ENCODE peak calls at places on chromosomes 2 and 18, in five cellular contexts. X is endodermal cell, W is fibroblast of mammary gland, Y is left lung, U is GM23248. C is an unnamed sample.
A peak's percentile ranks its signal among the peaks of the same experiment; 100 is the strongest.

GRCh38 chr2:157107877-157108276 is 149.6 kb upstream of the GALNT5 start:
- DNase-seq in X (no peak), U (no peak), Y (no peak), W (peak; percentile 59), C (peak; percentile 56)

GRCh38 chr2:20428717-20429490 is 18.0 kb upstream of the RHOB start:
- DNase-seq in Y (no peak), U (no peak), W (no peak), X (no peak), C (no peak)

GRCh38 chr18:11336241-11336640 is 186.9 kb upstream of the PIEZO2 start:
- DNase-seq in Y (no peak), W (peak; percentile 9), U (peak; percentile 24), X (no peak), C (no peak)

GRCh38 chr18:33183136-33183535 is 257.4 kb downstream of the CCDC178 start:
- DNase-seq in Y (no peak), W (no peak), X (no peak), U (no peak), C (no peak)

GRCh38 chr2:186459009-186459408 is 27.1 kb upstream of the ZC3H15 start:
- DNase-seq in U (peak; percentile 50), W (peak; percentile 49), X (no peak), Y (no peak), C (peak; percentile 21)

GRCh38 chr18:12460874-12461273 is 53.1 kb downstream of the PRELID3A start:
- DNase-seq in W (peak; percentile 7), Y (no peak), U (no peak), X (no peak), C (no peak)

GRCh38 chr2:143937563-143938346 is 582.2 kb downstream of the ZEB2 start:
- DNase-seq in U (peak; percentile 44), Y (no peak), X (peak; percentile 48), W (no peak), C (no peak)

GRCh38 chr2:191170773-191171172 is 20.0 kb upstream of the STAT4 start:
- DNase-seq in Y (no peak), X (no peak), W (peak; percentile 37), U (peak; percentile 38), C (no peak)

GRCh38 chr2:226215902-226216503 is 583.6 kb downstream of the IRS1 start:
- DNase-seq in U (peak; percentile 61), X (peak; percentile 94), W (peak; percentile 56), Y (peak; percentile 39), C (peak; percentile 40)

GRCh38 chr18:36451454-36452251 is 154.1 kb downstream of the FHOD3 start:
- DNase-seq in W (peak; percentile 27), X (no peak), U (peak; percentile 50), Y (no peak), C (no peak)

GRCh38 chr2:219488149-219488843 is 10.4 kb upstream of the GMPPA start:
- DNase-seq in X (no peak), W (no peak), U (no peak), Y (no peak), C (no peak)

GRCh38 chr2:229634574-229635185 is 79.7 kb downstream of the DNER start:
- DNase-seq in X (peak; percentile 59), U (no peak), Y (no peak), W (no peak), C (no peak)

GRCh38 chr2:215178121-215178520 is 39.7 kb upstream of the ABCA12 start:
- DNase-seq in W (no peak), Y (no peak), X (no peak), U (no peak), C (no peak)

GRCh38 chr2:13495039-13495438 is 778.3 kb downstream of the TRIB2 start:
- DNase-seq in X (no peak), Y (no peak), W (no peak), U (no peak), C (no peak)

GRCh38 chr2:52686935-52687334 is 1080.7 kb upstream of the CHAC2 start:
- DNase-seq in X (no peak), U (no peak), Y (no peak), W (no peak), C (no peak)

GRCh38 chr2:25103287-25103871 is 61.5 kb downstream of the EFR3B start:
- DNase-seq in X (no peak), Y (no peak), W (peak; percentile 95), U (peak; percentile 97), C (no peak)

GRCh38 chr2:26043862-26044736 is 10.2 kb downstream of the RAB10 start:
- DNase-seq in W (peak; percentile 69), X (peak; percentile 26), U (peak; percentile 55), Y (peak; percentile 53), C (no peak)

GRCh38 chr2:73112026-73112912 is 479 bp downstream of the RAB11FIP5 start:
- DNase-seq in Y (no peak), X (peak; percentile 80), W (peak; percentile 29), U (peak; percentile 81), C (no peak)

GRCh38 chr2:230023313-230023712 is 45.4 kb downstream of the SLC16A14 start:
- DNase-seq in X (peak; percentile 54), Y (no peak), U (no peak), W (no peak), C (no peak)

GRCh38 chr2:224847961-224848850 is 132.0 kb upstream of the CCDC195 start:
- DNase-seq in U (peak; percentile 73), W (peak; percentile 92), Y (no peak), X (no peak), C (no peak)

GRCh38 chr2:109597283-109597682 is 16.5 kb downstream of the SEPTIN10 start:
- DNase-seq in U (no peak), Y (no peak), X (no peak), W (no peak), C (no peak)

GRCh38 chr2:59540864-59541263 is 1012.6 kb downstream of the BCL11A start:
- DNase-seq in U (no peak), W (no peak), Y (no peak), X (no peak), C (no peak)

GRCh38 chr2:227804970-227805369 is 8.7 kb upstream of the CCL20 start:
- DNase-seq in W (peak; percentile 28), U (no peak), Y (no peak), X (no peak), C (no peak)

GRCh38 chr2:21382980-21383520 is 259.3 kb downstream of the TDRD15 start:
- DNase-seq in U (no peak), Y (no peak), X (no peak), W (no peak), C (no peak)

GRCh38 chr18:60754413-60754812 is 381.8 kb upstream of the MC4R start:
- DNase-seq in X (no peak), W (no peak), Y (no peak), U (no peak), C (no peak)

GRCh38 chr2:217573565-217573964 is 429.2 kb downstream of the TNS1 start:
- DNase-seq in W (peak; percentile 44), X (no peak), Y (no peak), U (peak; percentile 62), C (no peak)

GRCh38 chr2:100038019-100038418 is 104.4 kb downstream of the AFF3 start:
- DNase-seq in Y (no peak), X (peak; percentile 61), U (no peak), W (no peak), C (no peak)

GRCh38 chr2:33509908-33510588 is 33.6 kb downstream of the RASGRP3 start:
- DNase-seq in U (no peak), Y (no peak), W (peak; percentile 40), X (no peak), C (no peak)

GRCh38 chr18:67199993-67200617 is 316.4 kb downstream of the DSEL start:
- DNase-seq in X (no peak), Y (no peak), W (peak; percentile 76), U (peak; percentile 60), C (peak; percentile 52)

GRCh38 chr2:201234167-201235139 is 25.9 kb upstream of the CASP8 start:
- DNase-seq in W (no peak), Y (no peak), X (no peak), U (peak; percentile 55), C (no peak)
- H3K4me3 ChIP-seq in W (no peak overlapping the region), Y (peak overlapping the region; percentile 16), X (no peak overlapping the region), U (no peak overlapping the region), C (peak overlapping the region; percentile 96)

GRCh38 chr18:49050462-49050861 is 99.7 kb upstream of the SMAD7 start:
- DNase-seq in W (no peak), U (no peak), Y (no peak), X (no peak), C (peak; percentile 54)

GRCh38 chr18:49055196-49055595 is 104.4 kb upstream of the SMAD7 start:
- DNase-seq in Y (no peak), W (no peak), X (no peak), U (no peak), C (no peak)

GRCh38 chr18:49055787-49056186 is 105.0 kb upstream of the SMAD7 start:
- DNase-seq in Y (peak; percentile 84), U (peak; percentile 88), W (peak; percentile 88), X (no peak), C (no peak)

GRCh38 chr18:49051323-49051967 is 100.7 kb upstream of the SMAD7 start:
- DNase-seq in W (no peak), U (no peak), Y (no peak), X (no peak), C (no peak)

DNA sequence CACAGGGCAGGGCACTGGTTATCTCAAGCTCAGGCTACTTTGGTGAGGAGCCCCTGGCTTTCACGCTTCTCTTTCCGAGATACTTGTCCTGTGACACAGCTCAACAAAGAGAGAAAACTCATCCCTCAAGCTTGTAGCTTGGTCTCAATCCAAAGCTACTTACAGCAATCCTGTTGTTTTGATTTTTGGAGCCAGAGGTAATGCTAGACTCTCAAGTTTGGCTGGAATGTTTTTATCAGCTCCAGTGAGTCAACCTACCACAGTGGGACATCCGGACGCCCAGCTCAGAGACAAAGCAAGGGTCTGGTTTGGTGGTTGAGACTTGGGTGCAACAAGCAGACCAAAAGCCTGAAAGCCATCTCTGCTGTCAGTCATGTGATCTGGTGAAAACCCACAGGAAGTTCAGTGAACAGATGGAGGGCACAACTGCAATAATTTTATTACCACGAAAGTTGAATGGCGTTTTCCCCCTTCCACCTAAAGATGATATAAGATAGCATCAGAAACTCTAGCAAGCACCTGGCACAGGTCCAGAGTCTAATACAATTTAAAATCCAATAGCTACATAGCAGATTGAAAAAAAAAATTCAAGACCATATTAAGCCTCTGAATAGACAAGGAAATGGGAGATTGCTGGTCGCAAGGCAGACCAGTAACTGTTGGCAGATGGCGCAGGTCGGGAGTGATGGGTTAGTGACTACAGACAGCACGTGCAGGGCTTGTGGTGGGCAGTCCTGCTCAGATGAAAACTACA is 102.3 kb upstream of the SMAD7 start:
- DNase-seq in X (no peak), U (peak; percentile 98), Y (no peak), W (peak; percentile 91), C (peak; percentile 98)
- H3K4me3 ChIP-seq in X (no peak overlapping the region), U (peak overlapping the region; percentile 17), Y (no peak overlapping the region), W (no peak overlapping the region), C (peak overlapping the region; percentile 19)

GRCh38 chr2:46329803-46330775 is 32.9 kb downstream of the EPAS1 start:
- DNase-seq in U (peak; percentile 96), W (peak; percentile 97), X (no peak), Y (no peak), C (no peak)
- H3K4me3 ChIP-seq in U (peak overlapping the region; percentile 60), W (no peak overlapping the region), X (no peak overlapping the region), Y (no peak overlapping the region), C (no peak overlapping the region)

GRCh38 chr2:170143045-170143717 is 34.8 kb upstream of the MYO3B start:
- DNase-seq in X (no peak), W (no peak), U (no peak), Y (no peak), C (no peak)

GRCh38 chr2:170144758-170145157 is 33.2 kb upstream of the MYO3B start:
- DNase-seq in U (no peak), W (no peak), Y (no peak), X (no peak), C (no peak)

GRCh38 chr2:170141865-170142264 is 36.1 kb upstream of the MYO3B start:
- DNase-seq in W (no peak), U (no peak), X (no peak), Y (no peak), C (no peak)

GRCh38 chr2:170140561-170140960 is 37.4 kb upstream of the MYO3B start:
- DNase-seq in W (no peak), Y (no peak), X (no peak), U (no peak), C (no peak)

GRCh38 chr2:170142502-170142901 is 35.4 kb upstream of the MYO3B start:
- DNase-seq in X (no peak), U (no peak), Y (no peak), W (no peak), C (no peak)
- H3K4me3 ChIP-seq in X (no peak overlapping the region), U (no peak overlapping the region), Y (no peak overlapping the region), W (no peak overlapping the region), C (no peak overlapping the region)